ENCODE peak calls at places on chromosome 2, in nine cellular contexts. V is fibroblast of lung; O is PC-9; Q is Peyer's patch; N is stomach; Y is CD8-positive, alpha-beta T cell; J is ovary; F is ascending aorta; A is astrocyte. B is an unnamed sample.

GRCh38 chr2:30763151-30763660 is 44.0 kb downstream of the CAPN13 start:
- DNase-seq in V (no peak), A (no peak), Q (no peak), J (no peak), F (no peak), N (peak; percentile 11), Y (no peak), O (no peak), B (no peak)

GRCh38 chr2:29687121-29687520 is 234.3 kb downstream of the ALK start:
- DNase-seq in Q (no peak), F (no peak), O (no peak), J (no peak), A (no peak), V (no peak), N (no peak), Y (no peak), B (no peak)

GRCh38 chr2:70087703-70088507 is 628 bp downstream of the PCBP1 start:
- DNase-seq in V (peak; percentile 55), N (peak; percentile 61), J (peak; percentile 39), O (peak; percentile 70), Y (peak; percentile 43), A (no peak), F (no peak), Q (peak; percentile 78), B (peak; percentile 68)

GRCh38 chr2:32864761-32865160 is 82.0 kb upstream of the LTBP1 start:
- DNase-seq in F (no peak), A (peak; percentile 86), O (no peak), Q (no peak), N (no peak), Y (no peak), J (no peak), V (peak; percentile 90), B (no peak)

GRCh38 chr2:159091981-159092380 is 123.5 kb downstream of the TANC1 start:
- DNase-seq in F (no peak), J (no peak), A (no peak), V (no peak), N (no peak), Y (peak; percentile 9), Q (no peak), O (no peak), B (no peak)

GRCh38 chr2:104750061-104750460 is 103.9 kb upstream of the POU3F3 start:
- DNase-seq in F (no peak), O (no peak), J (no peak), A (no peak), Q (no peak), V (no peak), Y (no peak), N (no peak), B (no peak)

GRCh38 chr2:3463914-3464313 is 55.4 kb downstream of the ADI1 start:
- DNase-seq in J (no peak), Q (no peak), N (no peak), A (no peak), V (no peak), F (no peak), O (no peak), Y (no peak), B (no peak)

GRCh38 chr2:120772261-120772660 is 36.6 kb downstream of the GLI2 start:
- DNase-seq in F (no peak), N (no peak), V (peak; percentile 36), A (no peak), Q (peak; percentile 28), J (no peak), O (no peak), Y (no peak), B (no peak)

GRCh38 chr2:109368798-109369197 is 239.8 kb downstream of the SH3RF3 start:
- DNase-seq in Q (no peak), Y (no peak), J (peak; percentile 2), O (no peak), N (peak; percentile 11), V (no peak), F (no peak), A (no peak), B (peak; percentile 15)

GRCh38 chr2:201349601-201350000 is 7.5 kb downstream of the FLACC1 start:
- DNase-seq in N (no peak), O (no peak), Y (no peak), Q (no peak), J (no peak), A (no peak), V (no peak), F (no peak), B (no peak)

GRCh38 chr2:204545861-204546773 is 842 bp downstream of the PARD3B start:
- DNase-seq in F (no peak), Q (peak; percentile 71), A (no peak), V (no peak), J (no peak), N (peak; percentile 48), O (no peak), Y (peak; percentile 5), B (peak; percentile 70)

GRCh38 chr2:174334781-174335604 is at the start of gene SP9:
- DNase-seq in F (no peak), Q (peak; percentile 59), J (no peak), N (no peak), A (peak; percentile 60), V (peak; percentile 71), Y (no peak), O (no peak), B (peak; percentile 83)

GRCh38 chr2:149744845-149745244 is 157.3 kb upstream of the MMADHC start:
- DNase-seq in A (peak; percentile 63), O (no peak), V (peak; percentile 70), Q (no peak), Y (no peak), J (no peak), F (no peak), N (no peak), B (no peak)

GRCh38 chr2:226802573-226802972 is 3.0 kb upstream of the IRS1 start:
- DNase-seq in Y (no peak), A (peak; percentile 61), F (no peak), Q (no peak), O (peak; percentile 67), V (peak; percentile 69), J (no peak), N (no peak), B (peak; percentile 42)

GRCh38 chr2:240589381-240589780 is 2.8 kb downstream of the CAPN10 start:
- DNase-seq in N (peak; percentile 42), Y (no peak), O (no peak), F (no peak), J (no peak), Q (no peak), A (no peak), V (no peak), B (no peak)

GRCh38 chr2:46550686-46551404 is 71.5 kb downstream of the TMEM247 start:
- DNase-seq in V (no peak), F (no peak), O (no peak), N (no peak), Q (no peak), Y (no peak), A (no peak), J (no peak), B (peak; percentile 53)

GRCh38 chr2:46552528-46552927 is 73.2 kb downstream of the TMEM247 start:
- DNase-seq in Q (no peak), J (no peak), O (no peak), F (no peak), V (no peak), N (no peak), Y (no peak), A (no peak), B (no peak)

GRCh38 chr2:46549159-46549902 is 70.0 kb downstream of the TMEM247 start:
- DNase-seq in N (no peak), V (no peak), A (no peak), Y (no peak), F (no peak), J (no peak), O (no peak), Q (no peak), B (no peak)

GRCh38 chr2:46554381-46554780 is 75.0 kb downstream of the TMEM247 start:
- DNase-seq in J (no peak), V (no peak), Q (no peak), A (no peak), N (no peak), F (no peak), O (no peak), Y (no peak), B (no peak)

GRCh38 chr2:46552086-46552485 is 72.7 kb downstream of the TMEM247 start:
- DNase-seq in O (no peak), Q (no peak), F (no peak), N (no peak), A (no peak), V (no peak), Y (no peak), J (no peak), B (no peak)
- TF ChIP-seq CTCF in O (no peak), Q (no peak), F (no peak), N (no peak), A (no peak), V (no peak), Y (no peak), J (no peak), B (no peak)

GRCh38 chr2:237673130-237673921 is 45.9 kb downstream of the LRRFIP1 start:
- DNase-seq in Q (peak; percentile 72), O (peak; percentile 54), V (peak; percentile 70), Y (peak; percentile 91), N (peak; percentile 68), J (no peak), A (peak; percentile 59), F (no peak), B (no peak)
- H3K4me3 ChIP-seq in Q (peak overlapping the region; percentile 35), O (peak overlapping the region; percentile 32), V (no peak overlapping the region), Y (peak overlapping the region; percentile 63), N (peak overlapping the region; percentile 35), J (no peak overlapping the region), A (peak overlapping the region; percentile 26), F (peak overlapping the region; percentile 36), B (no peak overlapping the region)

DNA sequence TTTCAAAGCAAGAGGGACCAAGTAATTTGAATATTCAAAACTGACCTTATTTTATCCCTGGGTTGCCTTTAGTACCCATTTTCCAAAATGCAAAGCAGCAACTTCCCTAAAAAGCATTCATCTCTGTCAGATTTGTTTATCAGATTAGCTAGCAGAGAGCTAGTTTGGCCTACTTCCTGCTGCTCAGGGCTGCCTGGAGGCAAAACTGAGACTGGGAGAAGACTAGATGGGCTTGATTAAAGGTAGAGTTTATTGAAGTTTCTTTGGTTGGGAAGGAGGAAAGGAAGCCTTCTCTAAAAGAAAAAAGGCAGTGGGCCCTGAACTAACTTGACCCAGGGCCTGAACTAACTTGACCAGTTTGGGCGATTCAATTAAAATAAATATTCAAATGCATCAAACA is 426.1 kb upstream of the FAM98A start:
- DNase-seq in J (no peak), F (no peak), V (no peak), O (no peak), N (no peak), Y (no peak), Q (no peak), A (no peak), B (no peak)
- H3K4me1 ChIP-seq in J (no peaks in the 10 kb centered on the region), F (no peaks in the 10 kb centered on the region), V (no peaks in the 10 kb centered on the region), O (no peaks in the 10 kb centered on the region), N (no peaks in the 10 kb centered on the region), Y (no peaks in the 10 kb centered on the region), Q (no peaks in the 10 kb centered on the region), A (no peaks in the 10 kb centered on the region), B (no peaks in the 10 kb centered on the region)

DNA sequence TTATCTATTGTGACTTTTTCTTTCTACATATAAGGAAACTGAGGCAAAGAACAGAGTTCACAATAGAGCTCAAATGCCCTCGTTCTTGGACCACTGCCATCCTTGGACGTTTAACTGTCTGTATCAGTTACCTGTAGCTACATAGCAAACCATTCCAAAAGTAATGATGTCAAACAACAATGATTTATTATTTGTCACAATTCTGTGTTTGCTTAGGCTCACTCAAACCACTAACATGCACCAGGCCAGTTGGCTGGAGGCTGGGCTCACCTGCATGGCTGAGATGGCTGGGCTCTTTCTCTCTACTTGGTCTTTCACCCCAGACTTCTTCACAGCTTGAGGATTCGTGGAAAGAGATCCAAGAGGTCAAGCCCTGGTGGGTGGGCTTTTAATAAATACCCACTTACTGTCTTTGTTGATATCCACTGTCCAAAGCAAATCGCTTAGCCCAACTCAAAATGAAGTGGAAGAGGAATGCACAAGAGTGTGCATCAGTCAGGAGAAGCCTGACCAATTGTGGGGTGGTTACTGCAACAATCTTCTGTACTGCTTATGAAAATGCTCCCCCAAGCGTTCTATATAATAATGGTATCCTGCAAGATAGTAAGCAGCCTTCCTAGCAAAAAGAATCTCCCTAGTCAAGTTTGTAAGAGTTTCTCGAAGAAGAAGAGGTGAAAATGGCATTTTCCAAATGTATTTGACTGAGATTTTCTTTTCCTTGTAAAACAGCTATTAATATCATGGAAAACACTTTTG is 163.5 kb upstream of the NT5C1B start:
- DNase-seq in A (no peak), Y (no peak), Q (no peak), O (peak; percentile 49), J (no peak), V (no peak), F (no peak), N (no peak), B (no peak)
- TF ChIP-seq CTCF in A (no peak), Y (no peak), Q (no peak), O (no peak), J (no peak), V (no peak), F (no peak), N (no peak), B (no peak)